ENCODE peak calls at places on chromosomes 5 and 9, in four cellular contexts. B is A549, R is K562, N is HepG2. Y is an unnamed sample.

GRCh38 chr5:157956271-157956885 is 97.4 kb upstream of the CLINT1 start:
- DNase-seq in N (no peak), R (no peak), B (no peak), Y (no peak)

GRCh38 chr9:6034954-6035353 is 19.5 kb upstream of the RANBP6 start:
- DNase-seq in R (no peak), N (peak), B (peak), Y (no peak)

GRCh38 chr5:152221721-152222629 is 183.1 kb downstream of the NMUR2 start:
- DNase-seq in R (no peak), B (no peak), N (no peak), Y (no peak)

GRCh38 chr5:92019376-92019990 is 636.4 kb upstream of the ARRDC3 start:
- DNase-seq in R (no peak), B (peak), N (no peak), Y (no peak)

GRCh38 chr5:116130471-116130870 is 45.6 kb downstream of the COMMD10 start:
- DNase-seq in R (no peak), N (no peak), B (no peak), Y (no peak)

GRCh38 chr9:129823163-129823933 is 588 bp downstream of the TOR1A start:
- DNase-seq in B (peak), N (no peak), R (peak), Y (peak)

GRCh38 chr9:22238809-22239684 is 207.6 kb upstream of the DMRTA1 start:
- DNase-seq in B (peak), R (no peak), N (peak), Y (no peak)

GRCh38 chr5:59182722-59183121 is 599.8 kb downstream of the RAB3C start:
- DNase-seq in N (no peak), B (no peak), R (no peak), Y (no peak)

GRCh38 chr5:67211926-67212325 is 15.3 kb upstream of the CD180 start:
- DNase-seq in B (peak), N (no peak), R (no peak), Y (no peak)

DNA sequence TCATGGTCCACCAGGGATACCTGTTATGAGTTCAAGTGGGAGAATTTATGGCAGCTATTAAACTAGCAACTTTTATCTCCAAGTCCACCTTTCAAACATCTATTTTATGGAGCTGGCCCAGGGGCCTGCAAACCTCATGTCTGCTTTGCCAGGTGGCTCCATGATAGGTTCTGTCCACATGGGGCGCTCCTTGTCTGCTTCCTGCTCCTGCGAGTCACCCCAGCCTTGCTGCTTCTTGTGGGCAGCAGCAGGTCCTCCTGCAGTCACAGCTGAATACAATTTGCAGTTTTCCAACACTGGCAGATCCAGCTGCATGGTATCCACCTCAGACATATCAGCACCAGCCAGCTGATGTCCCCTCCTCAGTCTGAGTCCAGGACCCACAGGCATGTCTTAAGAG is 39.6 kb upstream of the FRRS1L start:
- DNase-seq in R (peak), N (peak), B (peak), Y (peak)
- TF ChIP-seq HMGXB4 in R (no peak), N (no peak), B (no peak), Y (no peak)

GRCh38 chr9:15401266-15401665 is 21.4 kb upstream of the SNAPC3 start:
- DNase-seq in R (no peak), N (no peak), B (no peak), Y (no peak)
- TF ChIP-seq JUN in R (no peak), N (no peak), B (no peak), Y (no peak)

GRCh38 chr9:114252394-114252793 is 70.5 kb upstream of the ORM1 start:
- DNase-seq in B (no peak), N (no peak), R (no peak), Y (no peak)

GRCh38 chr9:114248274-114248673 is 74.6 kb upstream of the ORM1 start:
- DNase-seq in B (no peak), R (no peak), N (no peak), Y (no peak)

GRCh38 chr9:114249424-114250234 is 73.3 kb upstream of the ORM1 start:
- DNase-seq in R (no peak), B (no peak), N (no peak), Y (no peak)

GRCh38 chr9:114250648-114251047 is 72.2 kb upstream of the ORM1 start:
- DNase-seq in B (no peak), N (no peak), R (no peak), Y (no peak)

DNA sequence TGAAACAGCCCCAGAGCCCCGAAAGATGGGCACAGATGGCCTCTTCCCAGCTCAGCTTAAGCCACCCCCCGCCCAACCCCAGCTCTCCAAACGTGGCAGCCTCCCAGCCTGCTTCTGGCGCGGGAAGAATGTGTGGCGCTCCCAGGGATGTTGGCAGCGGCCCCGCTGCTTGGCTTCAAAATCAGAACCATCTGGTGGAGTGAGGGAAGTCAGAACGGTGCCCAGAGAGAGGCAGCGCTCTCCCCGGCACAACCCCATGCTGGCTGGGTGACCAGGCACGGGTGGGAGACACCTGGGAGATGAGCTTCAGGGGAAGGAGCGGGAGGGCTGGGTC is 72.7 kb upstream of the ORM1 start:
- DNase-seq in R (no peak), B (no peak), N (no peak), Y (no peak)
- TF ChIP-seq HMGXB4 in R (no peak), B (no peak), N (no peak), Y (no peak)

GRCh38 chr9:33467526-33467925 is 6.2 kb downstream of the NOL6 start:
- DNase-seq in R (no peak), N (no peak), B (no peak), Y (no peak)

GRCh38 chr9:33464045-33464636 is 9.6 kb downstream of the NOL6 start:
- DNase-seq in B (no peak), R (no peak), N (no peak), Y (no peak)

GRCh38 chr9:33466565-33467495 is 6.9 kb downstream of the NOL6 start:
- DNase-seq in B (peak), N (peak), R (peak), Y (peak)

GRCh38 chr9:33465096-33465495 is 8.6 kb downstream of the NOL6 start:
- DNase-seq in B (no peak), N (no peak), R (no peak), Y (no peak)

DNA sequence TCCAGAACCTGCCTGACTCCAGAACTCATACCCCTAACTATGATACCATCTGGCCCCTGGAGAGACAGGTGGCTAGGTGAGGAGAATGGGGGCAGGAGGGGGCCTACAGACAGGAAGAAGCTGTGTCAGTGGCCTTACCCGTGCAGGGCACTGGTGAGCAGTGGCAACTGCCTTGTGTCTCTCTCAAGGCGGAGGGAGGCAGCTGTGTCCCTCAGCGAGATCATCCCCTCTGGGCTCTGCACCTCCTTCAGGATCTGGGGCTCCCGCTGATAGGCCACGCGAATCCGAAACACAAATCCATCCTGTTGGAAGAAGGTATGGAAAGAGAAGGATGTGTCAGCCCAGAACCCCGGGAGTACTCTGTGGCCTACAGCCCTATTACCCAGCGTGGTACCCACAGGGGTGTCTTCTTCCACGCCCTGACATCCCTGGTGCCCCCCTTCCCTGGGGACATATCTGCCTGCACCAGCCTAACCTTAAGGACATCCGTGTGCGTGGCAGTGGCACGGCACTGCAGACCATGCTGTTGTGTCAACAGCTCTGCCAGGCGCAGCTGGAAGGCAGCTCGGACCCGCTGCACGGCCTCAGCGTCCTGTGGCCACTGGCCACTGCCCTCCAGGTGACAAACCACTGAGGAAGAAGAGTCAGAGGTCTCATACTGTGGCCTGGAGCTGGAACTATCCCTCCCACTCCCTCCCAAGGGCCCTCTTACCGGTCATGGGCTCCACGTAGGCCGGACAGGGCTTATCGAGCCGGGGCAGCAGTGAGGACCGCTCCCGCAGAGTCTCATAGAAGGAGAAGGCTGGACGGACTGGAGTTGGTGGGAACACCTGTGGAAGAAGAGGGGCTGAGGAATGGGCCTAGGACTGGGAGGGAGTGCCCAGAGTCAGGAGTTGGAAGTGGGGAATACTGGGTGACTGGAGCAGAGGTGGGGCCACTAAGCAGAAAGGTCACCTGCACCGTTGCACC is 7.8 kb downstream of the NOL6 start:
- DNase-seq in R (no peak), N (no peak), B (no peak), Y (no peak)
- TF ChIP-seq JUN in R (no peak), N (no peak), B (no peak), Y (no peak)

DNA sequence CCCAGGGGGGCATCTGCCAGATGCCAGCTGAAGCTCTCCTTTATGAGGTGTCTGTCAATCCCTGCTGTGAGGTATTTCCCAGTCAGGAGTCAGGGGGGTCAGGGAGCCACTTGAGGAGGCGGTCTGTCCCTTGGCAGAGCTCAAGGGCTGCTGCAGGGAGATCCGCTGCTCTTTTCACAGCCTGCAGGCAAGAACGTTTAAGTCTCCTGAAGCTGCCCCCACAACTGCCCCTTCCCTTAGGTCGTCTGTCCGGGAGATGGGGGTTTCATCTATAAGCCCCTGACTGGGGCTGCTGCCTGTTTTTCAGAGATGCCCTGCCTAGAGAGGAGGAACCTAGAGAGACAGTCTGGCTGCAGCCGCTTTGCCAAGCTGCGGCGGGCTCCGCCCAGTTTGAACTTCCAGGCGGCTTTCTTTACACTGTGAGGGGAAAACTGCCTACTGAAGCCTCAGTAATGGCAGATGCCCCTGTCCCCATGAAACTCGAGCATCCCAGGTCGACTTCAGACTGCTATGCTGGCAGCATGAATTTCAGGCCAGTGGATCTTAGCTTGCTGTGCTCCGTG is 148.3 kb downstream of the RPS23 start:
- DNase-seq in R (no peak), B (no peak), N (no peak), Y (no peak)
- TF ChIP-seq HMGXB4 in R (no peak), B (no peak), N (no peak), Y (no peak)

GRCh38 chr9:76537150-76537646 is 78.2 kb downstream of the GCNT1 start:
- DNase-seq in N (no peak), B (no peak), R (peak), Y (no peak)
- TF ChIP-seq JUN in N (no peak), B (no peak), R (no peak), Y (no peak)

GRCh38 chr5:106269252-106269843 is 1401.4 kb downstream of the EFNA5 start:
- DNase-seq in R (no peak), B (peak), N (peak), Y (no peak)
- TF ChIP-seq HMGXB4 in R (no peak), B (no peak), N (no peak), Y (no peak)

DNA sequence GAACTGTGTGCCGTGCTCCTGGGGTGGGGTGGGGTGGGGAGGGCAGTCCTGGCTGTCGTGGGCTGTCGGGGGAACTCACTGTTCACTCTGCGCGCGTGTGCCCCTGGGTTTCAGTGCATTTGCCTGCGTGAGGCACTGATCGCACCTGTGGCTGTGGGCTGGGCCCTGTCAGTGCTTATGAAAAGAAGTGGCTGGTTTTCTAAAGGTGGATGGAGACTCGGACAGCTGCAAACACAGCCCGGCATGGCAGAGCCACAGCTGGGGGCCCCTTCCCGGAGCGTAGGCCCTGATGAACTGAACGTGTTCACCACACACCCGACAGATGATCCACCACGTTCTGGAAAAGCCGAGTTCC is 42.7 kb downstream of the NKD2 start:
- DNase-seq in B (no peak), N (no peak), R (no peak), Y (no peak)
- TF ChIP-seq JUN in B (no peak), N (no peak), R (no peak), Y (no peak)

DNA sequence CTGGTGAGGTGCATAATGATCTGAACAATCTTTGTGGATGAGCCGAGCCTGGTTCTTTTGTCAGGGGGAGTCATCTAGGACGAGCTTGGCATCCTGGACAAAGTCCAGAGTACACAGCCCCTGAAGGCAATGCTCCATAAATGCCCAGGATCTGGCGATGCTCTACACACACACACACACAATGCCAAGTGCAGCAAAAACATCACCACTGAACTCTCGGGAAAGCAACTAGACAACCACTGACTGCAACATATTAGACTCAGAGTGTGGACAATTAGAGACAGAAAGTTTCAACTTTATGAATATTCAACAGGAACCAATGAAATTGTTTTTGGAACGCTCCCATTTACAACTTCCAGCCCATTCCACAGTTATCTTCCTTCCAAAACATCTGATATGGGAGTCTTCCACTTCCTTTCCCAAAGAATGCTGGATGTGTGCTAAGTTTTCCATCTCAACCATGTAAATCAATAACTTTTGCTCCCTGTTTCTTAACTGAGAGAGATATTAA is 227.6 kb upstream of the ANKRD55 start:
- DNase-seq in N (peak), B (no peak), R (no peak), Y (no peak)
- TF ChIP-seq HMGXB4 in N (no peak), B (no peak), R (no peak), Y (no peak)

Y was measured in WTC11.